ENCODE peak calls at places on chromosomes 5 and 9, in five cellular contexts. One of them, this sample, is unnamed.

GRCh38 chr5:74903165-74903787 is 37.1 kb upstream of the FAM169A start:
- DNase-seq in K562: peak; percentile 35
- DNase-seq in HCT116: peak; percentile 72
- DNase-seq in HepG2: peak; percentile 66
- DNase-seq in H1: peak; percentile 71
- DNase-seq in this sample: no peak

GRCh38 chr9:129493002-129493713 is 127.7 kb downstream of the C9orf50 start:
- DNase-seq in K562: peak; percentile 23
- DNase-seq in HCT116: no peak
- DNase-seq in HepG2: no peak
- DNase-seq in H1: no peak
- DNase-seq in this sample: no peak

GRCh38 chr5:142215915-142216681 is 107.5 kb downstream of the NDFIP1 start:
- DNase-seq in K562: no peak
- DNase-seq in HCT116: peak; percentile 66
- DNase-seq in HepG2: peak; percentile 54
- DNase-seq in H1: no peak
- DNase-seq in this sample: no peak

GRCh38 chr5:129377504-129377903 is 82.6 kb upstream of the ADAMTS19 start:
- DNase-seq in K562: no peak
- DNase-seq in HCT116: no peak
- DNase-seq in HepG2: no peak
- DNase-seq in H1: no peak
- DNase-seq in this sample: no peak

GRCh38 chr5:39082995-39083394 is 8.8 kb upstream of the RICTOR start:
- DNase-seq in K562: no peak
- DNase-seq in HCT116: no peak
- DNase-seq in HepG2: no peak
- DNase-seq in H1: no peak
- DNase-seq in this sample: no peak

GRCh38 chr5:80260461-80260860 is 4.6 kb upstream of the SERINC5 start:
- DNase-seq in K562: no peak
- DNase-seq in HCT116: no peak
- DNase-seq in HepG2: no peak
- DNase-seq in H1: no peak
- DNase-seq in this sample: no peak

GRCh38 chr5:174374206-174374605 is 328.7 kb downstream of the NSG2 start:
- DNase-seq in K562: no peak
- DNase-seq in HCT116: no peak
- DNase-seq in HepG2: no peak
- DNase-seq in H1: no peak
- DNase-seq in this sample: no peak

GRCh38 chr9:116383956-116384355 is 230.4 kb downstream of the PAPPA start:
- DNase-seq in K562: no peak
- DNase-seq in HCT116: no peak
- DNase-seq in HepG2: no peak
- DNase-seq in H1: no peak
- DNase-seq in this sample: no peak

GRCh38 chr9:114898741-114899140 is 31.6 kb downstream of the TNFSF8 start:
- DNase-seq in K562: no peak
- DNase-seq in HCT116: no peak
- DNase-seq in HepG2: no peak
- DNase-seq in H1: no peak
- DNase-seq in this sample: no peak

GRCh38 chr5:160434022-160434531 is 12.4 kb downstream of the PTTG1 start:
- DNase-seq in K562: peak; percentile 18
- DNase-seq in HCT116: no peak
- DNase-seq in HepG2: peak; percentile 46
- DNase-seq in H1: no peak
- DNase-seq in this sample: peak; percentile 86

GRCh38 chr5:143471041-143471509 is 67.6 kb upstream of the NR3C1 start:
- DNase-seq in K562: no peak
- DNase-seq in HCT116: no peak
- DNase-seq in HepG2: no peak
- DNase-seq in H1: no peak
- DNase-seq in this sample: no peak

GRCh38 chr5:176670449-176670848 is 23.2 kb downstream of the TSPAN17 start:
- DNase-seq in K562: no peak
- DNase-seq in HCT116: no peak
- DNase-seq in HepG2: no peak
- DNase-seq in H1: no peak
- DNase-seq in this sample: no peak

GRCh38 chr9:108056083-108056804 is 566.7 kb upstream of the KLF4 start:
- DNase-seq in K562: no peak
- DNase-seq in HCT116: no peak
- DNase-seq in HepG2: no peak
- DNase-seq in H1: no peak
- DNase-seq in this sample: no peak

GRCh38 chr5:93603191-93603590 is 20.2 kb downstream of the NR2F1 start:
- DNase-seq in K562: no peak
- DNase-seq in HCT116: no peak
- DNase-seq in HepG2: no peak
- DNase-seq in H1: no peak
- DNase-seq in this sample: no peak

GRCh38 chr5:83487155-83487554 is 15.6 kb downstream of the VCAN start:
- DNase-seq in K562: no peak
- DNase-seq in HCT116: no peak
- DNase-seq in HepG2: no peak
- DNase-seq in H1: no peak
- DNase-seq in this sample: no peak

GRCh38 chr5:159331099-159331973 is 1.0 kb upstream of the IL12B start:
- DNase-seq in K562: peak; percentile 59
- DNase-seq in HCT116: no peak
- DNase-seq in HepG2: no peak
- DNase-seq in H1: no peak
- DNase-seq in this sample: no peak

GRCh38 chr9:5025416-5025815 is 40.3 kb downstream of the JAK2 start:
- DNase-seq in K562: no peak
- DNase-seq in HCT116: no peak
- DNase-seq in HepG2: no peak
- DNase-seq in H1: no peak
- DNase-seq in this sample: no peak

GRCh38 chr9:81535542-81536241 is 153.7 kb downstream of the TLE1 start:
- DNase-seq in K562: no peak
- DNase-seq in HCT116: no peak
- DNase-seq in HepG2: peak; percentile 99
- DNase-seq in H1: no peak
- DNase-seq in this sample: no peak

GRCh38 chr9:3856592-3856991 is 330.8 kb upstream of the RFX3 start:
- DNase-seq in K562: no peak
- DNase-seq in HCT116: no peak
- DNase-seq in HepG2: no peak
- DNase-seq in H1: no peak
- DNase-seq in this sample: no peak

GRCh38 chr9:128689820-128690683 is 1.0 kb downstream of the SET start:
- DNase-seq in K562: peak; percentile 85
- DNase-seq in HCT116: no peak
- DNase-seq in HepG2: no peak
- DNase-seq in H1: no peak
- DNase-seq in this sample: no peak

GRCh38 chr5:173800340-173800739 is 87.8 kb upstream of the CPEB4 start:
- DNase-seq in K562: peak; percentile 59
- DNase-seq in HCT116: no peak
- DNase-seq in HepG2: no peak
- DNase-seq in H1: no peak
- DNase-seq in this sample: no peak

GRCh38 chr9:35827486-35827885 is 1.0 kb downstream of the FAM221B start:
- DNase-seq in K562: no peak
- DNase-seq in HCT116: no peak
- DNase-seq in HepG2: no peak
- DNase-seq in H1: no peak
- DNase-seq in this sample: no peak

GRCh38 chr9:105437704-105438103 is 10.1 kb upstream of the FSD1L start:
- DNase-seq in K562: no peak
- DNase-seq in HCT116: no peak
- DNase-seq in HepG2: no peak
- DNase-seq in H1: no peak
- DNase-seq in this sample: no peak
- TF ChIP-seq ATF3 in K562: no peak
- TF ChIP-seq ATF3 in HCT116: no peak
- TF ChIP-seq ATF3 in HepG2: no peak
- TF ChIP-seq ATF3 in H1: no peak
- TF ChIP-seq ATF3 in this sample: no peak

GRCh38 chr9:131204285-131204684 is 72.0 kb downstream of the FAM78A start:
- DNase-seq in K562: no peak
- DNase-seq in HCT116: no peak
- DNase-seq in HepG2: no peak
- DNase-seq in H1: no peak
- DNase-seq in this sample: no peak

GRCh38 chr9:131206495-131206894 is 69.8 kb downstream of the FAM78A start:
- DNase-seq in K562: no peak
- DNase-seq in HCT116: no peak
- DNase-seq in HepG2: no peak
- DNase-seq in H1: no peak
- DNase-seq in this sample: no peak

GRCh38 chr9:131201856-131202255 is 74.5 kb downstream of the FAM78A start:
- DNase-seq in K562: no peak
- DNase-seq in HCT116: no peak
- DNase-seq in HepG2: no peak
- DNase-seq in H1: no peak
- DNase-seq in this sample: no peak

GRCh38 chr9:131198316-131198715 is 72.9 kb downstream of the NUP214 start:
- DNase-seq in K562: no peak
- DNase-seq in HCT116: no peak
- DNase-seq in HepG2: no peak
- DNase-seq in H1: no peak
- DNase-seq in this sample: no peak

DNA sequence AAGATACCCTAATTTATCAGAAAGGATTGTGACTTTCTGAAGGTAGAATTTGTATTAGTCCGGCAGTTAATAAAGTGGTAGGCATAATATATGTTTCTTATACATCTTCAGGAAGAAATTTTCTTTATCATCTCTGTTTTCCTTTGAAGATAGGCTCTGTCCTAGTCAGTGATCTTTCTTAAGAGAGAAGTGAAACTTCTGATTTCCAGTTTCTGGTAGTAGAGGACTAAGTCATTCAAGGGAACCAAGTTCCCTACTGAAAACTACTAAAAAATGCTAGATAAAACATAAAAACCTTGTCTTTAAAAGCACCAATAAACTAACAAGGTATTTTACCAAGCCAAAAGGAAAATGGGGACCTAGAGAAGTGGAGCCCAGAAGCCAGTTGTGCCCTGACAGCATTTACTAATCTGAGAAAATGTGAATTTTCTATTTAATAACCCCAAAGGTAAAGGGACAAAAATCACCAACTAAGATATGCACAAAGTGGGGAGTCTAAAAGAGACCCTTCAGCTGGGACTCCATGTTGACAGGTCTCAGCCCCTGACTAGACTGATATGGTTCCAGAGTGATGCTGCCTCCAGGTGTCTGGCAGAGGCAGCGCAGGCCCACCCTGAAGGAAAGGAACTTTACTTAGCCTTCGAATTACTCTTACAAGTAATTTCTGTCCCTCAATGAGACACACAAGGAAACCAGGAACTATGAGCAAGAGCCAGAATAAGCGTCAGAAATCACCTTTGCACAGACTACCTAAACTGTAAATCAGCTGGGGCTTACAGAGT is 72.7 kb downstream of the FAM78A start:
- DNase-seq in K562: peak; percentile 66
- DNase-seq in HCT116: no peak
- DNase-seq in HepG2: peak; percentile 3
- DNase-seq in H1: no peak
- DNase-seq in this sample: no peak
- H3K36me3 ChIP-seq in K562: peaks cover 89% of the 10 kb centered on the region
- H3K36me3 ChIP-seq in HCT116: peaks cover 28% of the 10 kb centered on the region
- H3K36me3 ChIP-seq in HepG2: peaks cover 80% of the 10 kb centered on the region
- H3K36me3 ChIP-seq in H1: peaks cover 29% of the 10 kb centered on the region
- H3K36me3 ChIP-seq in this sample: peaks cover 38% of the 10 kb centered on the region

GRCh38 chr5:94618029-94618492 is 343 bp downstream of the KIAA0825 start:
- DNase-seq in K562: peak; percentile 86
- DNase-seq in HCT116: peak; percentile 36
- DNase-seq in HepG2: peak; percentile 35
- DNase-seq in H1: no peak
- DNase-seq in this sample: no peak
- TF ChIP-seq ATF3 in K562: no peak
- TF ChIP-seq ATF3 in HCT116: no peak
- TF ChIP-seq ATF3 in HepG2: no peak
- TF ChIP-seq ATF3 in H1: no peak
- TF ChIP-seq ATF3 in this sample: no peak

DNA sequence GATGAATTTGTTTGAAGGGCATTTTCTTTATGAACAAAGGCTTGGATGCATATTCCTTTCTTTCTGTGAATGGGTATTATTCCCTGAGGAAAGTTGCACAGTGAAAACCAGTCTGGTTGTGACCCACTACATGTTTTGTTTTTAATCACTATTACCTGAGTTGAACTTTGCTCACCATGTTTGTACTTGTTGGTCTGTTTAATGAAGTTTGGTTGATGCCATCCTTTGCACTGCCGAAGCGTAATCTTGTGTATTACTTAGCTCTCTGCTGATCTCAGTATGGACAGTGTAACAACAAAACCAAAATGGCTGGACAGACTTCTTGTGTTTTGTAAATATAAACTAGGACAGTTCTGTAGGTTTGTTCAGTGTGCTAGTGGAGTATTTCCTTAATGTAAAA is 38.1 kb downstream of the UGCG start:
- DNase-seq in K562: no peak
- DNase-seq in HCT116: no peak
- DNase-seq in HepG2: no peak
- DNase-seq in H1: no peak
- DNase-seq in this sample: no peak
- H3K36me3 ChIP-seq in K562: peaks cover 47% of the 10 kb centered on the region
- H3K36me3 ChIP-seq in HCT116: peaks cover 17% of the 10 kb centered on the region
- H3K36me3 ChIP-seq in HepG2: peaks cover 20% of the 10 kb centered on the region
- H3K36me3 ChIP-seq in H1: peaks cover 18% of the 10 kb centered on the region
- H3K36me3 ChIP-seq in this sample: peaks cover 3% of the 10 kb centered on the region

GRCh38 chr5:69187342-69187741 is 2.0 kb upstream of the CENPH start:
- DNase-seq in K562: peak; percentile 50
- DNase-seq in HCT116: no peak
- DNase-seq in HepG2: no peak
- DNase-seq in H1: no peak
- DNase-seq in this sample: no peak

GRCh38 chr5:69189162-69190086 is at the start of gene CENPH:
- DNase-seq in K562: peak; percentile 94
- DNase-seq in HCT116: peak; percentile 81
- DNase-seq in HepG2: peak; percentile 88
- DNase-seq in H1: peak; percentile 54
- DNase-seq in this sample: peak; percentile 63

DNA sequence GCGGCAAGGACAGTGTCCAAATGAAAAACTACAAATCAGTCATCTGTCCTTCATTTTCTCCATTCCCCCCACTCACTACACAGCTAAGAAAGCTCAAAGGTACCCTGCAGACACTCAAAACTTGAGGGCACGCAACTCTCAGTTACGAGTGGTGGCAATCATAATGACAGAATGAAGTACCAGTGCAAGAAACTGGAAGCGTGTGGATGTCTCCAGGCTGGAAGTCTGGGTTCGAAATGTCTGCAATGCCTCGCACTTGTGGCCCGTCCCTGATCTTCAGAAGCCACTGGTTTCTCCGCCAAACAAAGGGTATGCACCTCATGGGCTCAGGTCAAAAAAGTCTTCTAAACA is 597 bp upstream of the CENPH start:
- DNase-seq in K562: no peak
- DNase-seq in HCT116: no peak
- DNase-seq in HepG2: no peak
- DNase-seq in H1: no peak
- DNase-seq in this sample: no peak
- TF ChIP-seq ATF3 in K562: no peak
- TF ChIP-seq ATF3 in HCT116: no peak
- TF ChIP-seq ATF3 in HepG2: no peak
- TF ChIP-seq ATF3 in H1: no peak
- TF ChIP-seq ATF3 in this sample: no peak

GRCh38 chr5:154782812-154783592 is 27.8 kb downstream of the LARP1 start:
- DNase-seq in K562: no peak
- DNase-seq in HCT116: no peak
- DNase-seq in HepG2: no peak
- DNase-seq in H1: no peak
- DNase-seq in this sample: no peak
- H3K36me3 ChIP-seq in K562: peaks cover 61% of the 10 kb centered on the region
- H3K36me3 ChIP-seq in HCT116: no peaks in the 10 kb centered on the region
- H3K36me3 ChIP-seq in HepG2: peaks cover 3% of the 10 kb centered on the region
- H3K36me3 ChIP-seq in H1: no peaks in the 10 kb centered on the region
- H3K36me3 ChIP-seq in this sample: peaks cover 6% of the 10 kb centered on the region

This sample was measured in GM12878.